ENCODE peak calls at places on chromosomes 16 and 17, in five cellular contexts. One of them, this sample, is unnamed.
A peak's percentile ranks its signal among the peaks of the same experiment; 100 is the strongest.

GRCh38 chr17:64507418-64507766 is 615 bp downstream of the CEP95 start:
- DNase-seq in PC-3: peak; percentile 79
- DNase-seq in foreskin fibroblast: no peak
- DNase-seq in AG04450: no peak
- DNase-seq in uterus: no peak
- DNase-seq in this sample: peak; percentile 71

GRCh38 chr17:63998050-63998720 is at the start of gene PRR29:
- DNase-seq in PC-3: peak; percentile 72
- DNase-seq in foreskin fibroblast: no peak
- DNase-seq in AG04450: peak; percentile 13
- DNase-seq in uterus: peak; percentile 48
- DNase-seq in this sample: no peak

GRCh38 chr17:16932611-16933010 is 39.3 kb downstream of the TNFRSF13B start:
- DNase-seq in PC-3: no peak
- DNase-seq in foreskin fibroblast: no peak
- DNase-seq in AG04450: no peak
- DNase-seq in uterus: no peak
- DNase-seq in this sample: no peak

GRCh38 chr17:79325707-79326106 is 251.1 kb downstream of the ENGASE start:
- DNase-seq in PC-3: peak; percentile 29
- DNase-seq in foreskin fibroblast: peak; percentile 1
- DNase-seq in AG04450: no peak
- DNase-seq in uterus: no peak
- DNase-seq in this sample: no peak

GRCh38 chr17:53454337-53454736 is 368.4 kb upstream of the KIF2B start:
- DNase-seq in PC-3: no peak
- DNase-seq in foreskin fibroblast: no peak
- DNase-seq in AG04450: no peak
- DNase-seq in uterus: no peak
- DNase-seq in this sample: no peak

GRCh38 chr17:46894476-46895151 is 28.3 kb upstream of the GOSR2 start:
- DNase-seq in PC-3: no peak
- DNase-seq in foreskin fibroblast: no peak
- DNase-seq in AG04450: no peak
- DNase-seq in uterus: no peak
- DNase-seq in this sample: no peak

GRCh38 chr17:80605326-80606066 is 60.9 kb downstream of the RPTOR start:
- DNase-seq in PC-3: peak; percentile 90
- DNase-seq in foreskin fibroblast: peak; percentile 20
- DNase-seq in AG04450: no peak
- DNase-seq in uterus: no peak
- DNase-seq in this sample: no peak

GRCh38 chr16:14354561-14355351 is 275.3 kb downstream of the PARN start:
- DNase-seq in PC-3: no peak
- DNase-seq in foreskin fibroblast: no peak
- DNase-seq in AG04450: no peak
- DNase-seq in uterus: no peak
- DNase-seq in this sample: no peak

GRCh38 chr17:45649796-45650195 is 134.3 kb upstream of the CRHR1 start:
- DNase-seq in PC-3: no peak
- DNase-seq in foreskin fibroblast: no peak
- DNase-seq in AG04450: no peak
- DNase-seq in uterus: no peak
- DNase-seq in this sample: no peak

GRCh38 chr16:75053791-75054555 is 55.1 kb downstream of the ZNRF1 start:
- DNase-seq in PC-3: peak; percentile 71
- DNase-seq in foreskin fibroblast: no peak
- DNase-seq in AG04450: no peak
- DNase-seq in uterus: no peak
- DNase-seq in this sample: no peak

GRCh38 chr17:35236821-35237220 is 6.1 kb upstream of the SLFN5 start:
- DNase-seq in PC-3: no peak
- DNase-seq in foreskin fibroblast: no peak
- DNase-seq in AG04450: no peak
- DNase-seq in uterus: no peak
- DNase-seq in this sample: no peak

GRCh38 chr17:78834571-78834970 is 6.0 kb downstream of the USP36 start:
- DNase-seq in PC-3: no peak
- DNase-seq in foreskin fibroblast: no peak
- DNase-seq in AG04450: no peak
- DNase-seq in uterus: no peak
- DNase-seq in this sample: no peak

GRCh38 chr16:56793504-56793903 is 63.6 kb downstream of the NUP93 start:
- DNase-seq in PC-3: peak; percentile 40
- DNase-seq in foreskin fibroblast: peak; percentile 36
- DNase-seq in AG04450: no peak
- DNase-seq in uterus: no peak
- DNase-seq in this sample: peak; percentile 27

GRCh38 chr17:59493867-59494266 is 71.5 kb upstream of the DHX40 start:
- DNase-seq in PC-3: no peak
- DNase-seq in foreskin fibroblast: no peak
- DNase-seq in AG04450: no peak
- DNase-seq in uterus: no peak
- DNase-seq in this sample: no peak

GRCh38 chr16:53840472-53840871 is 136.5 kb downstream of the FTO start:
- DNase-seq in PC-3: no peak
- DNase-seq in foreskin fibroblast: no peak
- DNase-seq in AG04450: no peak
- DNase-seq in uterus: no peak
- DNase-seq in this sample: no peak

GRCh38 chr17:75526555-75527270 is 1.2 kb downstream of the LLGL2 start:
- DNase-seq in PC-3: peak; percentile 29
- DNase-seq in foreskin fibroblast: no peak
- DNase-seq in AG04450: no peak
- DNase-seq in uterus: no peak
- DNase-seq in this sample: no peak

GRCh38 chr16:76241735-76242134 is 35.5 kb upstream of the CNTNAP4 start:
- DNase-seq in PC-3: no peak
- DNase-seq in foreskin fibroblast: no peak
- DNase-seq in AG04450: no peak
- DNase-seq in uterus: no peak
- DNase-seq in this sample: no peak

GRCh38 chr16:70496513-70496912 is 26.8 kb downstream of the COG4 start:
- DNase-seq in PC-3: no peak
- DNase-seq in foreskin fibroblast: no peak
- DNase-seq in AG04450: no peak
- DNase-seq in uterus: no peak
- DNase-seq in this sample: no peak

GRCh38 chr16:22189473-22190168 is 16.5 kb upstream of the EEF2K start:
- DNase-seq in PC-3: peak; percentile 41
- DNase-seq in foreskin fibroblast: peak; percentile 34
- DNase-seq in AG04450: no peak
- DNase-seq in uterus: peak; percentile 80
- DNase-seq in this sample: no peak

GRCh38 chr16:58843675-58844074 is 109.6 kb upstream of the GOT2 start:
- DNase-seq in PC-3: peak; percentile 35
- DNase-seq in foreskin fibroblast: peak; percentile 21
- DNase-seq in AG04450: no peak
- DNase-seq in uterus: no peak
- DNase-seq in this sample: peak; percentile 38

GRCh38 chr17:21372256-21372954 is 3.8 kb upstream of the KCNJ12 start:
- DNase-seq in PC-3: no peak
- DNase-seq in foreskin fibroblast: no peak
- DNase-seq in AG04450: no peak
- DNase-seq in uterus: no peak
- DNase-seq in this sample: no peak

GRCh38 chr17:79702071-79702470 is 28.7 kb upstream of the ENPP7 start:
- DNase-seq in PC-3: no peak
- DNase-seq in foreskin fibroblast: no peak
- DNase-seq in AG04450: no peak
- DNase-seq in uterus: no peak
- DNase-seq in this sample: no peak

GRCh38 chr17:32302037-32302436 is 36.4 kb downstream of the RHBDL3 start:
- DNase-seq in PC-3: no peak
- DNase-seq in foreskin fibroblast: no peak
- DNase-seq in AG04450: no peak
- DNase-seq in uterus: no peak
- DNase-seq in this sample: no peak

GRCh38 chr17:81727324-81728031 is 15.4 kb downstream of the SLC25A10 start:
- DNase-seq in PC-3: peak; percentile 44
- DNase-seq in foreskin fibroblast: no peak
- DNase-seq in AG04450: no peak
- DNase-seq in uterus: no peak
- DNase-seq in this sample: no peak

DNA sequence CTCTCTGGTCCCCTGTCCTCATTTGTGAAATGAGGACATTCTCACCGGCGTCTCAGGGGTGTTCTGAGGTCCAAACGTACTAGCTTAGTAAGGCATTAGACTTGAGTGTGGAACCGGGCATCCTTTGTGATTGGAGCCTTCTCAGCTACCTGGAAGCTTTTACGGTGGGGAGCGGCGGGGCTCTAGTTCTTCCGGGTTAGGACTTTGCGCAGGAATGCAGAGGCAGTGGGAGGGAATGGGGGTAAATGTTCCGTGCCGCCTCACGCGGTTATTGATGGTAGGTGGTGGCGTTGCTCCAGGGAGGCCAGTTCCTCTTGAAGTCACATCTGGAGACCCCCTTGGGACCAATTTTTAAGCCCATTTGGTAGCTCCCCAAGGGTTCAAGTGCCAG is 113.6 kb downstream of the SNX29 start:
- DNase-seq in PC-3: no peak
- DNase-seq in foreskin fibroblast: no peak
- DNase-seq in AG04450: no peak
- DNase-seq in uterus: no peak
- DNase-seq in this sample: no peak
- H3K4me3 ChIP-seq in PC-3: no peak overlapping the region
- H3K4me3 ChIP-seq in foreskin fibroblast: no peak overlapping the region
- H3K4me3 ChIP-seq in AG04450: no peak overlapping the region
- H3K4me3 ChIP-seq in uterus: no peak overlapping the region
- H3K4me3 ChIP-seq in this sample: no peak overlapping the region

GRCh38 chr16:66928702-66929388 is 3.5 kb upstream of the RRAD start:
- DNase-seq in PC-3: no peak
- DNase-seq in foreskin fibroblast: no peak
- DNase-seq in AG04450: no peak
- DNase-seq in uterus: no peak
- DNase-seq in this sample: no peak
- TF ChIP-seq CTCF in PC-3: peak; percentile 38
- TF ChIP-seq CTCF in foreskin fibroblast: peak; percentile 48
- TF ChIP-seq CTCF in AG04450: peak; percentile 52
- TF ChIP-seq CTCF in uterus: peak; percentile 19
- TF ChIP-seq CTCF in this sample: peak; percentile 46

GRCh38 chr16:86344586-86344871 is 165.8 kb upstream of the FOXF1 start:
- DNase-seq in PC-3: no peak
- DNase-seq in foreskin fibroblast: no peak
- DNase-seq in AG04450: no peak
- DNase-seq in uterus: no peak
- DNase-seq in this sample: no peak

GRCh38 chr16:86343111-86343642 is 167.2 kb upstream of the FOXF1 start:
- DNase-seq in PC-3: no peak
- DNase-seq in foreskin fibroblast: peak; percentile 66
- DNase-seq in AG04450: peak; percentile 72
- DNase-seq in uterus: peak; percentile 61
- DNase-seq in this sample: no peak

GRCh38 chr16:86344881-86345280 is 165.4 kb upstream of the FOXF1 start:
- DNase-seq in PC-3: no peak
- DNase-seq in foreskin fibroblast: no peak
- DNase-seq in AG04450: no peak
- DNase-seq in uterus: no peak
- DNase-seq in this sample: no peak

GRCh38 chr16:86345521-86345920 is 164.8 kb upstream of the FOXF1 start:
- DNase-seq in PC-3: no peak
- DNase-seq in foreskin fibroblast: no peak
- DNase-seq in AG04450: no peak
- DNase-seq in uterus: no peak
- DNase-seq in this sample: no peak

DNA sequence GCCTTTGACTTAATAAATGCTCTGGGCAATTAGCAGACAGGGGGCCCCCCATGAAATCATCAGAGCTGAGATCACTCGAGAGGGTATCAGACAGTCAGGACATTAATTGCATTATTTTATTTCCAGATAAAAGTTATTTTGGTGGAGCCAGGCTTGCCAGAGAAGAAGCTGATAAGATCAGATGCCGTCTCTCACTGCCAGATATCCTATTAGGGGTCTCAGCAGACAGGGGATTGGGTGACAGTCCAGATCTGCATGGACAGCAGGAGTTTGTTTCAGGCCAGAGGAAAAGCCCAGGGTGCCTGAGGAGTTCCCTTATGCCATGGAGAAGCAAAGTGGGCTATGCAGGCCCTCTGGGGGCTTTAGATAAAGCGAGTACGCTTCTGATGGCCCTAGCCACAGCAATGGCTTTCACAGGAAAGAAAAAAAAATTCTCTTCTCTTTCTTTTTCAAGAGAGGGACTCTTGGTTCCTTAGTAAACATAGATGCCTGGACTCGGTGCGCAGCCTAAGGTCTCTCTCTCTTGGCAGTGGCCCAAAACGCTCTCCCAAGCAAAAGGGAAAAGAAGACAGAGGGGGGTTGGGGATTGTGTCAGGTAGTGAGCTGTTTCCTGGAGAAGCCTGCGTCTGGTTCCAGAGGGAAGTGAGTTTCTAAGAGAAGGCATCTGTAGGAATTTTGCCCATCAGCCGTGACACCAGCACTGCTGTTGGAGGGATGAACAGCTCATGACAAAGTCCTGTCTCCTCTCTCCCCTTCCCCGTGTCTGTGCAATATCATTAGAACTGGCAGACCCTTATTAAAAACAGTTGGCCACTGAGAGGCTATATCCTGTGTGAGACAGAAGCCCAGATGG is 166.4 kb upstream of the FOXF1 start:
- DNase-seq in PC-3: no peak
- DNase-seq in foreskin fibroblast: no peak
- DNase-seq in AG04450: no peak
- DNase-seq in uterus: no peak
- DNase-seq in this sample: no peak
- H3K4me3 ChIP-seq in PC-3: no peak overlapping the region
- H3K4me3 ChIP-seq in foreskin fibroblast: peak overlapping the region; percentile 2
- H3K4me3 ChIP-seq in AG04450: no peak overlapping the region
- H3K4me3 ChIP-seq in uterus: peak overlapping the region; percentile 4
- H3K4me3 ChIP-seq in this sample: no peak overlapping the region

GRCh38 chr17:77647531-77647930 is 311.0 kb upstream of the TNRC6C start:
- DNase-seq in PC-3: no peak
- DNase-seq in foreskin fibroblast: no peak
- DNase-seq in AG04450: no peak
- DNase-seq in uterus: no peak
- DNase-seq in this sample: no peak

GRCh38 chr17:77644181-77644972 is 314.1 kb upstream of the TNRC6C start:
- DNase-seq in PC-3: no peak
- DNase-seq in foreskin fibroblast: no peak
- DNase-seq in AG04450: no peak
- DNase-seq in uterus: no peak
- DNase-seq in this sample: no peak

GRCh38 chr17:77645441-77646430 is 312.8 kb upstream of the TNRC6C start:
- DNase-seq in PC-3: peak; percentile 38
- DNase-seq in foreskin fibroblast: peak; percentile 24
- DNase-seq in AG04450: no peak
- DNase-seq in uterus: no peak
- DNase-seq in this sample: no peak

GRCh38 chr17:77641718-77642117 is 316.8 kb upstream of the TNRC6C start:
- DNase-seq in PC-3: no peak
- DNase-seq in foreskin fibroblast: no peak
- DNase-seq in AG04450: no peak
- DNase-seq in uterus: no peak
- DNase-seq in this sample: no peak

DNA sequence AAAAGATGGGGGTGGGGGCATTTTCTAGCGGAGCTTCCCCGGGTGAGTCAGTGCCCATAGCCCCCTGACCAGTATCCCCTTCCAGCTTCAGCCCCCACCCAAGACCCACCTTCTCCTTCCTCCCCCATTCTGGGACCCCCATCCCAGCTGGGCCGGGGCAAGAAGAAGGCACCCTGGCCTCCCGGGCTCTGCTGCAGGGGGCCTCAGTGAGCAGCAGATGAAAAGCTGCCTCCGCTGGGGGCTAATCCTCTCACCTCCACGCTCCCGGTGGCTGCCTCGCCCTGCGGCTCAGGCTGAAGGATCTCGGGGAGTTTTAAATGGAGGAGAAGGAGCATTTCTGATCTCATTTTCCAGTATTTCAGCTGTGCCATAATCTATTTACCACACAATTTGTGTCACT is 313.5 kb upstream of the TNRC6C start:
- DNase-seq in PC-3: no peak
- DNase-seq in foreskin fibroblast: no peak
- DNase-seq in AG04450: no peak
- DNase-seq in uterus: no peak
- DNase-seq in this sample: no peak
- TF ChIP-seq CTCF in PC-3: peak; percentile 42
- TF ChIP-seq CTCF in foreskin fibroblast: no peak
- TF ChIP-seq CTCF in AG04450: no peak
- TF ChIP-seq CTCF in uterus: no peak
- TF ChIP-seq CTCF in this sample: no peak